ENCODE peak calls at places on chromosomes 2 and 18, in six cellular contexts. T is adrenal gland, Y is GM23248, E is transverse colon, O is PC-3, M is pancreas. P is an unnamed sample. For H3K9me3, the result is how much of the 10 kb centered on the place peaks cover.

GRCh38 chr2:231395188-231396057 is at the start of gene B3GNT7:
- DNase-seq in T (no peak), Y (no peak), E (peak), O (no peak), M (peak), P (peak)

GRCh38 chr2:27954771-27955384 is 64.3 kb downstream of the BABAM2 start:
- DNase-seq in T (peak), Y (peak), E (peak), O (peak), M (no peak), P (no peak)

GRCh38 chr2:153940511-153940910 is 68.8 kb downstream of the GALNT13 start:
- DNase-seq in T (no peak), Y (peak), E (no peak), O (peak), M (no peak), P (no peak)

GRCh38 chr2:36356199-36356989 is 816 bp downstream of the CRIM1 start:
- DNase-seq in T (peak), Y (peak), E (peak), O (peak), M (peak), P (peak)

GRCh38 chr2:186256540-186256939 is 229.5 kb upstream of the ZC3H15 start:
- DNase-seq in T (no peak), Y (peak), E (no peak), O (peak), M (no peak), P (no peak)

GRCh38 chr2:181684454-181685149 is 4.3 kb upstream of the NEUROD1 start:
- DNase-seq in T (no peak), Y (no peak), E (no peak), O (no peak), M (no peak), P (no peak)

GRCh38 chr2:45929674-45930395 is 278.4 kb downstream of the PRKCE start:
- DNase-seq in T (no peak), Y (no peak), E (no peak), O (no peak), M (no peak), P (no peak)

GRCh38 chr18:67876866-67877265 is 360.3 kb upstream of the DSEL start:
- DNase-seq in T (no peak), Y (no peak), E (no peak), O (no peak), M (no peak), P (no peak)

GRCh38 chr18:48133675-48134251 is 203.3 kb upstream of the SMAD2 start:
- DNase-seq in T (peak), Y (no peak), E (peak), O (peak), M (no peak), P (peak)

GRCh38 chr2:100799701-100800100 is 20.2 kb upstream of the NPAS2 start:
- DNase-seq in T (no peak), Y (no peak), E (no peak), O (no peak), M (no peak), P (no peak)

GRCh38 chr2:149363953-149364352 is 33.6 kb downstream of the LYPD6 start:
- DNase-seq in T (no peak), Y (peak), E (no peak), O (no peak), M (no peak), P (no peak)

GRCh38 chr2:133975135-133975534 is 278.7 kb upstream of the MGAT5 start:
- DNase-seq in T (no peak), Y (no peak), E (no peak), O (no peak), M (no peak), P (no peak)

GRCh38 chr2:134405641-134406081 is 151.8 kb downstream of the MGAT5 start:
- DNase-seq in T (no peak), Y (peak), E (no peak), O (peak), M (no peak), P (no peak)

GRCh38 chr2:144288428-144288827 is 231.5 kb downstream of the ZEB2 start:
- DNase-seq in T (no peak), Y (no peak), E (no peak), O (no peak), M (no peak), P (no peak)

GRCh38 chr18:9123520-9123919 is 13.1 kb upstream of the ANKRD12 start:
- DNase-seq in T (no peak), Y (no peak), E (no peak), O (no peak), M (no peak), P (no peak)

GRCh38 chr18:526681-527080 is 26.2 kb upstream of the COLEC12 start:
- DNase-seq in T (no peak), Y (no peak), E (no peak), O (no peak), M (no peak), P (no peak)

GRCh38 chr2:24174851-24175277 is at the start of gene FAM228A:
- DNase-seq in T (no peak), Y (no peak), E (no peak), O (no peak), M (no peak), P (no peak)

GRCh38 chr2:18244840-18245239 is 315.6 kb downstream of the RDH14 start:
- DNase-seq in T (no peak), Y (no peak), E (no peak), O (no peak), M (no peak), P (no peak)

GRCh38 chr18:42412281-42412680 is 457.2 kb downstream of the PIK3C3 start:
- DNase-seq in T (no peak), Y (no peak), E (no peak), O (no peak), M (no peak), P (no peak)

GRCh38 chr2:176873403-176873802 is 339.2 kb upstream of the HNRNPA3 start:
- DNase-seq in T (no peak), Y (peak), E (no peak), O (no peak), M (no peak), P (no peak)

GRCh38 chr2:80969900-80970299 is 665.3 kb upstream of the LRRTM1 start:
- DNase-seq in T (no peak), Y (no peak), E (no peak), O (no peak), M (no peak), P (no peak)

GRCh38 chr2:80968450-80968849 is 663.9 kb upstream of the LRRTM1 start:
- DNase-seq in T (no peak), Y (no peak), E (no peak), O (peak), M (no peak), P (no peak)
- H3K9me3 ChIP-seq in T (under half), Y (under half), E (under half), O (under half), M (under half), P (half or more)

GRCh38 chr2:64698668-64699444 is 45.1 kb upstream of the SERTAD2 start:
- DNase-seq in T (no peak), Y (peak), E (no peak), O (peak), M (no peak), P (no peak)
- H3K4me3 ChIP-seq in T (no peak), Y (peak), E (no peak), O (no peak), M (no peak), P (no peak)

DNA sequence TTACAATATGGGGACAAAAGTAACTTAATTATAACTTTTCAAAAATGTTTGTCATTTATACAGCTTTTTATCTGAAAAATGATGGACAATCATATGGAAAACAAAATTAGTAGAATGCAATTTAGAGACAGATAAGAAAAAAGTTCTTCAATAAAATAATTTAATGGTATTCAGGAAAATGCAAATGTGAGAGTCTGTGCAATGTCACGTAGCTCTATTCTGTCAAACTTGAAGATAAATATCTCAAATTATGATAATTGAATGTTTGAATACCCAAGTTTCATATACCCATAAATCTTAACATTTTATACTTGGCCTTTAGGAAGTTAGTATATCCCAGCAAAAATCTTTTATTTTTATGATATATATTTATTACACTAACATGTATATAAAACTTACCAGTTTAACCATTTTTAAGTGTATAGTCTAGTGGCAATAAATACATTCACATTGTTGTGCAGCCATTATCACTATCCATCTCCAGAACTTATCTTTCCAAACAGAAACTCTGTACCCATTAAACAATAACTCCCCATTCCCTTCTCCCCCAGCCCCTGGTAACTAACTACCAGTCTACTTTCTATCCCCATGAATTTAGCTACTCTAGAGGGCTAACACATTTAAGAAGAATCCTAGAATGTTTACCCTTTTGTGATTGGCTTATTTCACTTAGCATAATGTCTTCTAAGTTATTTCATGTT is 311.5 kb downstream of the SOCS6 start:
- DNase-seq in T (no peak), Y (no peak), E (no peak), O (no peak), M (no peak), P (no peak)
- H3K9me3 ChIP-seq in T (under half), Y (under half), E (under half), O (under half), M (under half), P (under half)

GRCh38 chr2:218879881-218880748 is 537 bp upstream of the WNT10A start:
- DNase-seq in T (no peak), Y (peak), E (peak), O (no peak), M (no peak), P (peak)
- H3K4me3 ChIP-seq in T (peak), Y (no peak), E (peak), O (peak), M (no peak), P (peak)

GRCh38 chr2:2880938-2881337 is 496.7 kb downstream of the EIPR1 start:
- DNase-seq in T (no peak), Y (no peak), E (no peak), O (no peak), M (no peak), P (no peak)
- H3K9me3 ChIP-seq in T (under half), Y (under half), E (under half), O (under half), M (under half), P (under half)

GRCh38 chr18:59927246-59927825 is 27.5 kb downstream of the PMAIP1 start:
- DNase-seq in T (no peak), Y (peak), E (no peak), O (no peak), M (no peak), P (no peak)
- H3K4me3 ChIP-seq in T (no peak), Y (no peak), E (no peak), O (no peak), M (no peak), P (no peak)

DNA sequence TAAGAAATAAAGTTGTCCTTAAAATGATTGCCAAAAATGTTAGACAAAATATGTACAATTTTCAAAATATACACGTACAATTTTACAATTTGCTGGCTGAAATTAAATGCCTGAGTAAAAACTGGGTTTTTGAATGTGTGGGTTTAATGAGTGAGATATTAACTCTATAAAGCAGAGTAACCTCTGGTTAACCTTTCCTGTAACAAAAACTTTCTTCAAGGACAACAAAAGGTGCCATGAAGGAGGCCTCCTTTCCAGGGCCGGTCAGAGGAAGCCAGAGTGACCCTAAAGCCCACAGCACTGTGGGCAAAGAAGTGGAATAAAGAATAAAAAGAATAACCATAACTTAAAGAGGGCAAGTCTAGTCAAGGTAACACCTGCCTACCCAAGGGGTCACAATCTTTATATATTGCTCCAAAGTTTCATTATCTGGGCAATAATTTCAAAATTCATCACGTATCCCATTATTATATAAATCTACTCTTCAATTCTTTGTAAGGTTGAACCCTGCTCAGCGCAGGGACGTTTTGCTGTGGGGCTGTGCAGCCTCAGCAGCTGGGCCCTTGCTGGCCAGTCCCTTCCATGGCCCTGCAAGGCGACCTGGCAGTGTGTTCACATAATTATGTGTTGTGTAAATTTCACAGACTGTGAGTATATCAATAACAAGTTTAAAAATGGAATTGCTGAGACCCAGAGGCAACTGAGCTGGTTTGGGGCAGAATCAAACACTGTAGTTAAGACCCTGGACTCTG is 16.3 kb upstream of the MAL start:
- DNase-seq in T (no peak), Y (no peak), E (no peak), O (no peak), M (no peak), P (no peak)
- H3K9me3 ChIP-seq in T (under half), Y (under half), E (under half), O (under half), M (under half), P (under half)

DNA sequence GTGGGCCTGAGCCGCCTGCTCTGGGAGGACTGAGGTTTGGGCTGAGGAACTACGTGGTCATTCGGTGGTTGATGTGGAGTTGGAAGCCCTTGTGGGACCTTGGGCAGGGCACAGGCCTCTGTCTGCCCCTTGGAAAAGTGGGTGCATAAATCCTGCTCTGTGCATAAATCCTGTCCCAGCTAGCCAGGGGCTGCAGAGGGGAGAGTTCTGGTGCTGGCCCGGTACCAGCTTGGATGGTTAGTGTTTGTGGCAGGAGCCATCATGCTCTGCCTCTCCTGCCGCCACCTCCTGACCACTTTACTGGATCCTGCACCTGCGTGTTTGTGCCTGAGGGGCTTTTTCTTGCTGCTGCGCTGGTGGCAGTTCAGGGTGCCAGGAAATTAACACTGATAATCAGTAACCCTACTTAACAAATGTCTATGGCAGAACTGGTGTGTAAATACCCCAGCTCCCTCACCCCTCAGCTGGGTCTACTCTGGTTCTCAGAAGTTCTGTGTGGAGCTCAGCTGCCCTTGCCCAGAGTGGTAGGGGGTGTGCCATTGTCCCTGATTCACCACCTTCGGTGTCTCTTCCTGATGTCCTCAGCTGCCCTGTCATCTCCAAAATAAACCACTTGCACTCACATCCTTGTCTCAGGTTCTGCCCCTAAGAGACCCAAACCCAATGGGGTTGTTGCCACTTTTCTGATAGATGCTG is 156.8 kb downstream of the GLI2 start:
- DNase-seq in T (no peak), Y (no peak), E (no peak), O (no peak), M (peak), P (no peak)
- H3K4me3 ChIP-seq in T (no peak), Y (no peak), E (no peak), O (no peak), M (no peak), P (no peak)

GRCh38 chr2:173412628-173413027 is 58.0 kb downstream of the CDCA7 start:
- DNase-seq in T (no peak), Y (no peak), E (no peak), O (no peak), M (no peak), P (no peak)
- H3K9me3 ChIP-seq in T (under half), Y (under half), E (under half), O (under half), M (under half), P (under half)

GRCh38 chr2:201057715-201058248 is 13.7 kb downstream of the HYCC2 start:
- DNase-seq in T (no peak), Y (no peak), E (no peak), O (no peak), M (no peak), P (no peak)

GRCh38 chr2:201059961-201060525 is 11.4 kb downstream of the HYCC2 start:
- DNase-seq in T (no peak), Y (no peak), E (no peak), O (no peak), M (no peak), P (no peak)

GRCh38 chr2:201058914-201059313 is 12.6 kb downstream of the HYCC2 start:
- DNase-seq in T (no peak), Y (no peak), E (peak), O (no peak), M (no peak), P (no peak)

GRCh38 chr2:201057089-201057499 is 14.4 kb downstream of the HYCC2 start:
- DNase-seq in T (no peak), Y (peak), E (peak), O (no peak), M (no peak), P (no peak)
- H3K4me3 ChIP-seq in T (no peak), Y (no peak), E (no peak), O (no peak), M (no peak), P (no peak)